ENCODE peak calls at places on chromosomes 11 and 22, in six cellular contexts. W is HFF-Myc, M is mucosa of descending colon, C is AG10803, Z is lower lobe of right lung, J is ovary. I is an unnamed sample.

GRCh38 chr11:122723576-122723975 is 68.1 kb downstream of the UBASH3B start:
- DNase-seq in Z (no peak), J (no peak), W (no peak), M (no peak), C (no peak), I (no peak)

GRCh38 chr22:43205748-43206514 is 19.0 kb upstream of the TTLL12 start:
- DNase-seq in M (no peak), Z (no peak), W (no peak), C (no peak), J (no peak), I (no peak)

GRCh38 chr22:37741312-37741795 is 44.5 kb downstream of the TRIOBP start:
- DNase-seq in M (peak; percentile 71), Z (peak; percentile 82), C (peak; percentile 98), J (peak; percentile 97), W (peak; percentile 97), I (peak; percentile 97)

GRCh38 chr11:73182824-73183321 is 35.2 kb upstream of the P2RY2 start:
- DNase-seq in J (peak; percentile 53), M (peak; percentile 89), C (no peak), Z (no peak), W (no peak), I (no peak)

GRCh38 chr11:134341805-134342571 is 10.2 kb downstream of the GLB1L2 start:
- DNase-seq in M (no peak), W (no peak), Z (no peak), J (no peak), C (no peak), I (no peak)

GRCh38 chr11:10728779-10729472 is 22.1 kb upstream of the CTR9 start:
- DNase-seq in W (no peak), J (no peak), Z (no peak), M (no peak), C (peak; percentile 81), I (no peak)

GRCh38 chr11:33932721-33933120 is 40.8 kb upstream of the LMO2 start:
- DNase-seq in W (no peak), J (no peak), M (no peak), C (no peak), Z (no peak), I (no peak)

GRCh38 chr11:11607772-11608171 is 14.0 kb downstream of the GALNT18 start:
- DNase-seq in J (no peak), C (no peak), Z (no peak), M (no peak), W (no peak), I (no peak)

GRCh38 chr11:66242085-66242765 is 26.2 kb upstream of the RAB1B start:
- DNase-seq in Z (no peak), W (no peak), C (no peak), M (no peak), J (no peak), I (no peak)

GRCh38 chr11:112320668-112321067 is 60.0 kb upstream of the PLET1 start:
- DNase-seq in W (peak; percentile 40), Z (peak; percentile 72), J (peak; percentile 69), C (peak; percentile 87), M (peak; percentile 64), I (no peak)

GRCh38 chr22:44391026-44391425 is 78.3 kb upstream of the SHISAL1 start:
- DNase-seq in M (no peak), Z (no peak), C (no peak), J (no peak), W (no peak), I (no peak)

GRCh38 chr22:19576460-19577421 is 52.5 kb upstream of the CLDN5 start:
- DNase-seq in C (peak; percentile 27), M (no peak), Z (no peak), J (no peak), W (no peak), I (no peak)

GRCh38 chr22:48757581-48757980 is 1070.1 kb downstream of the BRD1 start:
- DNase-seq in M (no peak), W (no peak), J (peak; percentile 5), Z (peak; percentile 24), C (no peak), I (no peak)

GRCh38 chr11:112795896-112796686 is 165.1 kb upstream of the NCAM1 start:
- DNase-seq in Z (no peak), J (peak; percentile 20), C (no peak), M (no peak), W (no peak), I (no peak)

GRCh38 chr22:45208993-45209838 is 31.5 kb downstream of the KIAA0930 start:
- DNase-seq in M (no peak), J (no peak), C (peak; percentile 80), W (peak; percentile 77), Z (no peak), I (no peak)

GRCh38 chr22:46596819-46597218 is 23.4 kb upstream of the GRAMD4 start:
- DNase-seq in J (no peak), C (no peak), M (peak; percentile 97), Z (peak; percentile 89), W (no peak), I (no peak)

GRCh38 chr11:75717608-75718403 is at the start of gene MOGAT2:
- DNase-seq in C (no peak), Z (no peak), W (no peak), M (peak; percentile 81), J (no peak), I (no peak)

GRCh38 chr11:124799384-124800225 is 601 bp downstream of the MSANTD2 start:
- DNase-seq in M (peak; percentile 35), W (no peak), Z (peak; percentile 63), C (peak; percentile 7), J (peak; percentile 22), I (no peak)

GRCh38 chr22:28017859-28018258 is 98.8 kb upstream of the PITPNB start:
- DNase-seq in M (no peak), W (no peak), Z (peak; percentile 28), C (no peak), J (peak; percentile 16), I (no peak)

GRCh38 chr22:49763696-49764095 is 64.0 kb downstream of the BRD1 start:
- DNase-seq in Z (peak; percentile 32), C (no peak), M (no peak), W (no peak), J (peak; percentile 9), I (no peak)

GRCh38 chr11:65618763-65619162 is 3.2 kb downstream of the PCNX3 start:
- DNase-seq in M (no peak), W (no peak), C (no peak), J (no peak), Z (no peak), I (no peak)

GRCh38 chr11:43920598-43921419 is 21.6 kb upstream of the C11orf96 start:
- DNase-seq in M (no peak), C (peak; percentile 100), W (peak; percentile 89), J (peak; percentile 90), Z (no peak), I (peak; percentile 90)

GRCh38 chr11:69588270-69588669 is 52.7 kb upstream of the CCND1 start:
- DNase-seq in W (peak; percentile 50), M (no peak), C (peak; percentile 88), J (no peak), Z (no peak), I (no peak)

GRCh38 chr22:32164084-32164894 is 5.2 kb upstream of the C22orf42 start:
- DNase-seq in M (no peak), C (no peak), W (no peak), Z (no peak), J (no peak), I (no peak)

GRCh38 chr22:44702479-44703219 is 645 bp downstream of the PRR5 start:
- DNase-seq in J (peak; percentile 41), Z (no peak), M (peak; percentile 46), C (peak; percentile 25), W (no peak), I (no peak)

GRCh38 chr11:43579171-43579918 is 101.2 kb upstream of the HSD17B12 start:
- DNase-seq in J (no peak), C (no peak), M (peak; percentile 7), Z (no peak), W (no peak), I (no peak)

GRCh38 chr11:70095541-70096252 is 17.6 kb downstream of the ANO1 start:
- DNase-seq in C (no peak), W (no peak), M (no peak), Z (no peak), J (no peak), I (no peak)

GRCh38 chr22:48781868-48782267 is 1045.8 kb downstream of the BRD1 start:
- DNase-seq in C (no peak), J (no peak), M (no peak), W (no peak), Z (no peak), I (no peak)

GRCh38 chr22:20128902-20129746 is 2.5 kb upstream of the ZDHHC8 start:
- DNase-seq in J (no peak), Z (no peak), M (peak; percentile 44), W (no peak), C (peak; percentile 37), I (no peak)

GRCh38 chr11:130050272-130050671 is 19.4 kb upstream of the APLP2 start:
- DNase-seq in M (no peak), Z (no peak), C (peak; percentile 42), J (no peak), W (no peak), I (no peak)

GRCh38 chr11:35030716-35031213 is 108.2 kb upstream of the CD44 start:
- DNase-seq in Z (no peak), C (peak; percentile 90), W (peak; percentile 76), J (peak; percentile 32), M (peak; percentile 37), I (no peak)

GRCh38 chr11:72788250-72788649 is 5.6 kb downstream of the STARD10 start:
- DNase-seq in C (no peak), J (no peak), W (no peak), Z (peak; percentile 69), M (no peak), I (no peak)

GRCh38 chr22:39300198-39300830 is 19.1 kb downstream of the RPL3 start:
- DNase-seq in W (no peak), M (no peak), Z (peak; percentile 76), C (no peak), J (no peak), I (no peak)
- TF ChIP-seq CTCF in W (no peak), M (no peak), Z (peak; percentile 21), C (no peak), J (no peak), I (no peak)

GRCh38 chr11:29448246-29448877 is 568.5 kb downstream of the KCNA4 start:
- DNase-seq in W (no peak), Z (no peak), M (no peak), J (no peak), C (peak; percentile 52), I (no peak)
- TF ChIP-seq CTCF in W (no peak), Z (peak; percentile 49), M (no peak), J (no peak), C (peak; percentile 82), I (peak; percentile 25)

GRCh38 chr11:64246874-64247728 is at the start of gene PPP1R14B:
- DNase-seq in Z (peak; percentile 92), M (peak; percentile 92), C (peak; percentile 80), J (peak; percentile 85), W (no peak), I (peak; percentile 44)
- TF ChIP-seq CTCF in Z (peak; percentile 21), M (no peak), C (no peak), J (no peak), W (no peak), I (no peak)

GRCh38 chr11:61009392-61010275 is 38.2 kb downstream of the CD6 start:
- DNase-seq in M (no peak), Z (no peak), C (no peak), J (no peak), W (no peak), I (no peak)
- TF ChIP-seq CTCF in M (no peak), Z (no peak), C (no peak), J (no peak), W (no peak), I (no peak)

GRCh38 chr11:115503083-115503885 is 931 bp downstream of the CADM1 start:
- DNase-seq in C (peak; percentile 39), M (peak; percentile 64), Z (peak; percentile 78), W (no peak), J (peak; percentile 62), I (no peak)
- TF ChIP-seq CTCF in C (peak; percentile 36), M (no peak), Z (peak; percentile 47), W (peak; percentile 16), J (peak; percentile 21), I (no peak)

GRCh38 chr22:23077627-23078461 is 7.5 kb downstream of the GNAZ start:
- DNase-seq in C (no peak), J (no peak), Z (no peak), M (no peak), W (no peak), I (no peak)
- TF ChIP-seq CTCF in C (no peak), J (no peak), Z (no peak), M (no peak), W (no peak), I (no peak)

I was measured in AG09319.